ENCODE peak calls at places on chromosomes 13 and 19, in ten cellular contexts. I is ovary; Q is ureter; U is cardiac muscle cell; T is fibroblast of pulmonary artery; M is stimulated activated CD8-positive, alpha-beta memory T cell treated with anti-CD3 and anti-CD28 coated beads, Interleukin-12 subunit alpha, Interleukin-12 subunit beta, amount 100 ng/mL, for 4 hours; P is smooth muscle cell of the brain vasculature; F is hypothalamus; C is IMR-90; J is HFFc6. S is an unnamed sample.

GRCh38 chr13:113209880-113210421 is 538 bp downstream of the CUL4A start:
- DNase-seq in T (peak; percentile 59), M (peak; percentile 57), J (peak; percentile 66), Q (peak; percentile 72), F (peak; percentile 14), U (peak; percentile 60), I (peak; percentile 66), P (no peak), C (peak; percentile 55), S (peak; percentile 72)

GRCh38 chr13:33872005-33872351 is 54.0 kb downstream of the RFC3 start:
- DNase-seq in P (no peak), F (no peak), U (no peak), Q (no peak), M (no peak), T (peak; percentile 36), I (no peak), J (no peak), C (no peak), S (no peak)

GRCh38 chr19:31347828-31348314 is 1.4 kb downstream of the TSHZ3 start:
- DNase-seq in I (peak; percentile 59), P (no peak), C (peak; percentile 87), Q (no peak), F (no peak), T (no peak), M (no peak), J (no peak), U (no peak), S (no peak)

GRCh38 chr13:95301947-95302386 is 716 bp upstream of the ABCC4 start:
- DNase-seq in I (no peak), F (no peak), T (peak; percentile 47), J (no peak), C (no peak), P (no peak), U (no peak), M (no peak), Q (no peak), S (no peak)

GRCh38 chr13:113458218-113459065 is 5.2 kb upstream of the ADPRHL1 start:
- DNase-seq in M (no peak), C (peak; percentile 55), Q (no peak), U (peak; percentile 56), I (no peak), T (peak; percentile 20), F (no peak), J (no peak), P (peak; percentile 64), S (no peak)

GRCh38 chr13:95970878-95971277 is 82.3 kb downstream of the UGGT2 start:
- DNase-seq in C (no peak), P (no peak), U (no peak), M (no peak), Q (no peak), I (no peak), J (no peak), F (no peak), T (no peak), S (no peak)

GRCh38 chr13:113883921-113884804 is 20.3 kb upstream of the GAS6 start:
- DNase-seq in U (no peak), P (no peak), J (no peak), M (no peak), C (no peak), T (no peak), F (no peak), I (no peak), Q (no peak), S (no peak)

GRCh38 chr19:54560881-54561385 is 12.7 kb upstream of the LILRA2 start:
- DNase-seq in F (no peak), C (no peak), M (no peak), P (no peak), Q (no peak), I (no peak), T (no peak), U (no peak), J (no peak), S (no peak)

GRCh38 chr13:73740681-73741080 is 393.5 kb downstream of the KLF12 start:
- DNase-seq in T (peak; percentile 28), I (peak; percentile 34), M (no peak), F (no peak), J (no peak), U (no peak), Q (no peak), P (no peak), C (peak; percentile 10), S (no peak)

GRCh38 chr19:480016-480855 is 16.1 kb upstream of the MADCAM1 start:
- DNase-seq in T (peak; percentile 55), M (no peak), J (peak; percentile 11), C (no peak), I (peak; percentile 60), F (peak; percentile 72), Q (peak; percentile 83), U (peak; percentile 84), P (no peak), S (no peak)

GRCh38 chr19:40283414-40284250 is 1.5 kb downstream of the AKT2 start:
- DNase-seq in T (peak; percentile 18), P (no peak), Q (no peak), I (peak; percentile 44), U (no peak), M (no peak), F (no peak), J (no peak), C (peak; percentile 19), S (peak; percentile 13)

GRCh38 chr19:14473915-14474578 is 1.1 kb downstream of the PTGER1 start:
- DNase-seq in F (peak; percentile 11), I (no peak), U (no peak), C (no peak), T (no peak), P (no peak), Q (no peak), J (no peak), M (no peak), S (peak; percentile 68)

GRCh38 chr13:74136089-74136658 is 2.0 kb upstream of the KLF12 start:
- DNase-seq in I (peak; percentile 60), P (no peak), J (peak; percentile 61), M (peak; percentile 16), Q (no peak), C (peak; percentile 62), T (peak; percentile 61), U (peak; percentile 48), F (no peak), S (peak; percentile 63)

GRCh38 chr19:19399733-19400438 is 5.6 kb upstream of the GATAD2A start:
- DNase-seq in Q (no peak), J (no peak), P (no peak), M (no peak), U (no peak), C (peak; percentile 38), T (peak; percentile 65), I (no peak), F (no peak), S (no peak)

GRCh38 chr19:35940078-35940775 is 4.1 kb downstream of the LRFN3 start:
- DNase-seq in M (no peak), P (no peak), F (no peak), C (no peak), J (no peak), Q (no peak), U (no peak), I (no peak), T (no peak), S (no peak)

GRCh38 chr13:111217661-111218060 is 102.6 kb downstream of the ARHGEF7 start:
- DNase-seq in Q (no peak), P (no peak), U (no peak), T (no peak), J (no peak), M (no peak), F (no peak), I (peak; percentile 73), C (no peak), S (no peak)

GRCh38 chr13:112465251-112466131 is 89.3 kb downstream of the SPACA7 start:
- DNase-seq in P (no peak), M (no peak), F (no peak), I (no peak), U (no peak), T (no peak), C (no peak), J (no peak), Q (peak; percentile 34), S (peak; percentile 41)

GRCh38 chr19:47573076-47574026 is at the start of gene ZNF541:
- DNase-seq in Q (peak; percentile 68), P (no peak), I (peak; percentile 58), C (peak; percentile 12), M (peak; percentile 76), F (peak; percentile 47), J (no peak), U (no peak), T (peak; percentile 55), S (peak; percentile 71)

GRCh38 chr13:113744197-113745000 is 14.6 kb upstream of the TMEM255B start:
- DNase-seq in U (no peak), T (no peak), I (no peak), P (no peak), F (no peak), M (no peak), Q (no peak), C (no peak), J (no peak), S (peak; percentile 55)

GRCh38 chr19:10095622-10095947 is 6.9 kb downstream of the ANGPTL6 start:
- DNase-seq in M (no peak), I (no peak), J (no peak), T (no peak), P (no peak), Q (no peak), U (no peak), C (no peak), F (no peak), S (no peak)

GRCh38 chr19:36245210-36246005 is 30.5 kb downstream of the ZNF146 start:
- DNase-seq in T (no peak), I (no peak), C (no peak), M (no peak), F (peak; percentile 35), Q (peak; percentile 42), J (no peak), P (no peak), U (no peak), S (no peak)

GRCh38 chr13:27926644-27927434 is 7.0 kb downstream of the PDX1 start:
- DNase-seq in C (no peak), U (no peak), J (no peak), P (no peak), I (no peak), F (no peak), M (no peak), T (no peak), Q (no peak), S (no peak)

GRCh38 chr13:75736132-75736531 is 100.0 kb downstream of the LMO7 start:
- DNase-seq in J (no peak), C (no peak), F (no peak), Q (no peak), P (no peak), U (no peak), M (no peak), I (no peak), T (no peak), S (no peak)

GRCh38 chr19:38285567-38285966 is 18.5 kb upstream of the C19orf33 start:
- DNase-seq in J (peak; percentile 72), Q (no peak), T (no peak), C (peak; percentile 62), M (no peak), U (no peak), P (no peak), I (no peak), F (no peak), S (no peak)

GRCh38 chr19:6677924-6678689 is 8.1 kb upstream of the TNFSF14 start:
- DNase-seq in M (no peak), F (no peak), C (no peak), I (no peak), T (peak; percentile 52), U (no peak), Q (peak; percentile 49), P (no peak), J (no peak), S (no peak)